ENCODE peak calls at places on chromosomes 16 and 17, in seven cellular contexts. Y, S, G, U, L, Z and P are unnamed samples.

GRCh38 chr16:68223072-68223471 is 12.9 kb downstream of the ESRP2 start:
- DNase-seq in Y (no peak), S (no peak), G (no peak), U (no peak), L (no peak), Z (no peak), P (no peak)

GRCh38 chr16:12235110-12235509 is 258.6 kb downstream of the SNX29 start:
- DNase-seq in Y (peak), S (peak), G (peak), U (no peak), L (no peak), Z (peak), P (no peak)

GRCh38 chr17:30414486-30414885 is 35.8 kb downstream of the CPD start:
- DNase-seq in Y (no peak), S (no peak), G (no peak), U (no peak), L (no peak), Z (no peak), P (no peak)

GRCh38 chr17:8312726-8313600 is 2.9 kb downstream of the ARHGEF15 start:
- DNase-seq in Y (no peak), S (no peak), G (no peak), U (no peak), L (no peak), Z (no peak), P (no peak)

GRCh38 chr16:19130852-19131808 is 17.4 kb downstream of the ITPRIPL2 start:
- DNase-seq in Y (peak), S (peak), G (no peak), U (peak), L (no peak), Z (peak), P (peak)

GRCh38 chr17:4658478-4659305 is 17.2 kb upstream of the ALOX15 start:
- DNase-seq in Y (no peak), S (no peak), G (no peak), U (no peak), L (peak), Z (no peak), P (no peak)

GRCh38 chr17:75814900-75815373 is 29.3 kb downstream of the UNC13D start:
- DNase-seq in Y (peak), S (no peak), G (no peak), U (peak), L (no peak), Z (no peak), P (peak)

GRCh38 chr16:28163699-28164584 is 47.8 kb downstream of the XPO6 start:
- DNase-seq in Y (no peak), S (peak), G (no peak), U (no peak), L (no peak), Z (no peak), P (no peak)

GRCh38 chr17:3978421-3979275 is 14.4 kb upstream of the ATP2A3 start:
- DNase-seq in Y (peak), S (no peak), G (no peak), U (no peak), L (no peak), Z (no peak), P (no peak)

GRCh38 chr17:62716834-62717588 is 89.5 kb downstream of the MRC2 start:
- DNase-seq in Y (no peak), S (no peak), G (no peak), U (no peak), L (no peak), Z (no peak), P (no peak)

GRCh38 chr17:8629371-8630226 is 926 bp downstream of the MYH10 start:
- DNase-seq in Y (peak), S (peak), G (no peak), U (peak), L (no peak), Z (peak), P (peak)

GRCh38 chr16:86018487-86018886 is 119.5 kb downstream of the IRF8 start:
- DNase-seq in Y (peak), S (no peak), G (no peak), U (no peak), L (peak), Z (no peak), P (peak)

GRCh38 chr16:67942200-67942509 is 1.8 kb downstream of the LCAT start:
- DNase-seq in Y (no peak), S (peak), G (no peak), U (peak), L (peak), Z (no peak), P (no peak)

GRCh38 chr16:53142823-53143568 is 88.2 kb downstream of the CHD9 start:
- DNase-seq in Y (no peak), S (no peak), G (no peak), U (no peak), L (no peak), Z (no peak), P (no peak)

GRCh38 chr16:16067127-16067526 is 117.7 kb downstream of the ABCC1 start:
- DNase-seq in Y (no peak), S (no peak), G (peak), U (no peak), L (no peak), Z (no peak), P (peak)

GRCh38 chr17:58109197-58109596 is 26.0 kb downstream of the DYNLL2 start:
- DNase-seq in Y (no peak), S (no peak), G (no peak), U (no peak), L (no peak), Z (no peak), P (no peak)

GRCh38 chr16:89256651-89257254 is 39.2 kb downstream of the ZNF778 start:
- DNase-seq in Y (peak), S (peak), G (no peak), U (peak), L (peak), Z (no peak), P (no peak)